ENCODE peak calls at places on chromosomes 5 and 9, in nine cellular contexts. S is ecto neural progenitor cell; D is GDM1; V is EH; R is ELR; K is activated T-cell treated with anti-CD3 and anti-CD28 coated beads for 1 hour; U is stimulated activated CD4-positive, alpha-beta T cell treated with anti-CD3 and anti-CD28 coated beads, Interleukin-15, amount 100 ng/mL, for 24 hours; Q is naive thymus-derived CD8-positive, alpha-beta T cell; O is H7. Y is an unnamed sample.

GRCh38 chr9:98977813-98978212 is 34.1 kb downstream of the COL15A1 start:
- DNase-seq in S (no peak), D (no peak), V (no peak), R (no peak), K (no peak), U (no peak), Q (no peak), O (no peak), Y (no peak)

GRCh38 chr9:88932766-88933165 is 58.5 kb upstream of the S1PR3 start:
- DNase-seq in S (no peak), D (no peak), V (no peak), R (no peak), K (no peak), U (no peak), Q (no peak), O (peak), Y (no peak)

GRCh38 chr9:87107072-87107471 is 159.8 kb upstream of the GAS1 start:
- DNase-seq in S (no peak), D (no peak), V (peak), R (peak), K (no peak), U (no peak), Q (no peak), O (peak), Y (no peak)

GRCh38 chr5:103120607-103121200 is 603 bp downstream of the PPIP5K2 start:
- DNase-seq in S (peak), D (no peak), V (peak), R (peak), K (no peak), U (peak), Q (no peak), O (no peak), Y (no peak)

GRCh38 chr9:125189361-125190289 is at the start of gene PPP6C:
- DNase-seq in S (peak), D (peak), V (peak), R (peak), K (peak), U (peak), Q (peak), O (peak), Y (peak)

GRCh38 chr9:79610019-79610760 is 38.4 kb downstream of the TLE4 start:
- DNase-seq in S (peak), D (no peak), V (peak), R (no peak), K (no peak), U (no peak), Q (no peak), O (no peak), Y (no peak)

GRCh38 chr5:108727639-108728565 is 19.8 kb upstream of the FER start:
- DNase-seq in S (peak), D (peak), V (peak), R (peak), K (no peak), U (peak), Q (peak), O (peak), Y (peak)

GRCh38 chr9:98034593-98035546 is 21.7 kb upstream of the NANS start:
- DNase-seq in S (peak), D (peak), V (peak), R (peak), K (peak), U (peak), Q (peak), O (peak), Y (peak)

GRCh38 chr5:135135530-135136201 is 101.6 kb upstream of the PITX1 start:
- DNase-seq in S (no peak), D (no peak), V (peak), R (peak), K (no peak), U (no peak), Q (no peak), O (no peak), Y (no peak)

GRCh38 chr9:94014066-94014654 is 59.0 kb upstream of the BARX1 start:
- DNase-seq in S (no peak), D (peak), V (peak), R (peak), K (no peak), U (no peak), Q (no peak), O (peak), Y (no peak)

GRCh38 chr5:120396186-120396585 is 67.9 kb upstream of the PRR16 start:
- DNase-seq in S (no peak), D (no peak), V (peak), R (peak), K (no peak), U (no peak), Q (no peak), O (no peak), Y (no peak)

GRCh38 chr5:32274548-32275420 is 38.0 kb downstream of the MTMR12 start:
- DNase-seq in S (no peak), D (no peak), V (peak), R (no peak), K (no peak), U (no peak), Q (no peak), O (no peak), Y (no peak)

GRCh38 chr5:97266576-97266975 is 83.5 kb upstream of the RIOK2 start:
- DNase-seq in S (no peak), D (no peak), V (peak), R (no peak), K (no peak), U (no peak), Q (no peak), O (no peak), Y (no peak)

GRCh38 chr5:56766926-56767325 is 48.4 kb upstream of the MAP3K1 start:
- DNase-seq in S (no peak), D (no peak), V (no peak), R (no peak), K (no peak), U (no peak), Q (no peak), O (no peak), Y (no peak)

GRCh38 chr5:11595045-11595444 is 309.2 kb downstream of the CTNND2 start:
- DNase-seq in S (no peak), D (no peak), V (no peak), R (no peak), K (no peak), U (no peak), Q (no peak), O (no peak), Y (no peak)

GRCh38 chr5:145856285-145856818 is 16.5 kb downstream of the GRXCR2 start:
- DNase-seq in S (peak), D (peak), V (peak), R (no peak), K (no peak), U (peak), Q (no peak), O (peak), Y (no peak)

GRCh38 chr5:82793808-82794419 is 283.3 kb downstream of the TMEM167A start:
- DNase-seq in S (no peak), D (no peak), V (peak), R (peak), K (peak), U (peak), Q (no peak), O (peak), Y (peak)

GRCh38 chr9:126945682-126946081 is 31.1 kb downstream of the RALGPS1 start:
- DNase-seq in S (no peak), D (no peak), V (no peak), R (no peak), K (no peak), U (no peak), Q (no peak), O (no peak), Y (no peak)

GRCh38 chr9:20980713-20981481 is 50.5 kb downstream of the HACD4 start:
- DNase-seq in S (no peak), D (no peak), V (peak), R (peak), K (no peak), U (no peak), Q (no peak), O (no peak), Y (no peak)

GRCh38 chr9:126148523-126148870 is 178.1 kb upstream of the MVB12B start:
- DNase-seq in S (no peak), D (no peak), V (no peak), R (no peak), K (no peak), U (no peak), Q (no peak), O (peak), Y (no peak)

GRCh38 chr5:88389248-88390006 is 120.8 kb upstream of the TMEM161B start:
- DNase-seq in S (no peak), D (no peak), V (no peak), R (no peak), K (no peak), U (no peak), Q (no peak), O (no peak), Y (no peak)

GRCh38 chr5:132426525-132427138 is 57.1 kb downstream of the SLC22A5 start:
- DNase-seq in S (no peak), D (peak), V (peak), R (peak), K (peak), U (peak), Q (no peak), O (peak), Y (peak)

GRCh38 chr9:117101003-117101402 is 313.9 kb downstream of the ASTN2 start:
- DNase-seq in S (no peak), D (no peak), V (peak), R (no peak), K (no peak), U (no peak), Q (no peak), O (no peak), Y (no peak)